ENCODE peak calls at places on chromosomes 13 and 19, in nine cellular contexts. Y is transverse colon, W is heart left ventricle, B is Peyer's patch, M is uterus, N is right lobe of liver, L is ovary, T is esophagus squamous epithelium, S is IMR-90. G is an unnamed sample. For H3K4me1, the result is how much of the 10 kb centered on the place peaks cover.

GRCh38 chr19:17086129-17086528 is 10.6 kb downstream of the MYO9B start:
- DNase-seq in M (no peak), Y (no peak), S (no peak), B (no peak), N (no peak), L (no peak), T (no peak), W (no peak), G (peak)

GRCh38 chr19:42275103-42275502 is 6.1 kb downstream of the CIC start:
- DNase-seq in W (no peak), M (no peak), N (no peak), Y (no peak), L (no peak), B (no peak), S (no peak), T (no peak), G (no peak)

GRCh38 chr13:61247149-61247936 is 168.3 kb downstream of the PCDH20 start:
- DNase-seq in B (no peak), T (no peak), S (no peak), Y (no peak), M (no peak), L (no peak), N (peak), W (no peak), G (no peak)

GRCh38 chr19:11265785-11266236 is 3.5 kb upstream of the DOCK6 start:
- DNase-seq in N (peak), S (no peak), T (no peak), M (no peak), B (no peak), W (no peak), Y (peak), L (no peak), G (no peak)

GRCh38 chr19:9995079-9995478 is 15.2 kb downstream of the COL5A3 start:
- DNase-seq in W (no peak), M (no peak), B (no peak), S (no peak), L (no peak), Y (no peak), N (no peak), T (no peak), G (no peak)

GRCh38 chr13:74424455-74424854 is 290.3 kb upstream of the KLF12 start:
- DNase-seq in Y (no peak), L (no peak), N (no peak), M (no peak), B (no peak), S (no peak), W (no peak), T (no peak), G (no peak)

GRCh38 chr13:30457306-30457891 is 8.3 kb downstream of the HMGB1 start:
- DNase-seq in S (no peak), L (no peak), Y (no peak), B (no peak), M (no peak), N (no peak), W (no peak), T (no peak), G (no peak)

GRCh38 chr19:58474997-58475713 is 997 bp upstream of the ZNF446 start:
- DNase-seq in T (no peak), Y (no peak), W (no peak), N (peak), S (no peak), B (no peak), L (no peak), M (no peak), G (no peak)

GRCh38 chr13:75762066-75762937 is 126.2 kb downstream of the LMO7 start:
- DNase-seq in T (no peak), S (peak), Y (no peak), B (peak), L (no peak), N (no peak), W (no peak), M (no peak), G (no peak)

GRCh38 chr19:37691881-37692504 is 27.6 kb downstream of the ZNF607 start:
- DNase-seq in M (peak), B (peak), L (peak), S (peak), Y (peak), W (peak), T (peak), N (peak), G (peak)

GRCh38 chr13:66835040-66835628 is 395.0 kb downstream of the PCDH9 start:
- DNase-seq in Y (peak), W (peak), S (peak), M (peak), N (peak), B (no peak), L (peak), T (no peak), G (peak)

GRCh38 chr19:51324082-51324481 is 12.6 kb downstream of the IGLON5 start:
- DNase-seq in S (no peak), W (no peak), N (no peak), Y (no peak), L (no peak), M (no peak), B (no peak), T (no peak), G (no peak)

GRCh38 chr13:49112782-49113525 is 107.2 kb upstream of the MLNR start:
- DNase-seq in L (no peak), W (no peak), Y (no peak), T (no peak), B (no peak), M (no peak), S (peak), N (no peak), G (no peak)

GRCh38 chr13:49108204-49108603 is 111.9 kb upstream of the MLNR start:
- DNase-seq in Y (no peak), M (no peak), B (no peak), L (no peak), S (no peak), T (no peak), W (no peak), N (no peak), G (no peak)

GRCh38 chr13:49113526-49114286 is 106.4 kb upstream of the MLNR start:
- DNase-seq in W (no peak), T (no peak), Y (no peak), M (no peak), S (peak), L (no peak), N (no peak), B (no peak), G (no peak)

GRCh38 chr13:49110122-49110831 is 109.9 kb upstream of the MLNR start:
- DNase-seq in B (peak), W (peak), N (peak), T (peak), Y (peak), S (peak), L (peak), M (peak), G (peak)
- TF ChIP-seq POLR2A in B (peak), W (no peak), N (peak), T (peak), Y (peak), S (no peak), L (no peak), M (no peak), G (no peak)

GRCh38 chr13:80558074-80558473 is 217.1 kb upstream of the SPRY2 start:
- DNase-seq in W (no peak), S (no peak), L (no peak), M (no peak), B (no peak), Y (no peak), T (no peak), N (no peak), G (no peak)

GRCh38 chr13:80563451-80563850 is 222.5 kb upstream of the SPRY2 start:
- DNase-seq in S (no peak), W (no peak), N (no peak), M (no peak), T (no peak), B (no peak), L (no peak), Y (no peak), G (no peak)

GRCh38 chr13:80562423-80562822 is 221.5 kb upstream of the SPRY2 start:
- DNase-seq in T (no peak), B (no peak), N (no peak), Y (no peak), L (no peak), W (no peak), S (no peak), M (no peak), G (no peak)
- H3K4me1 ChIP-seq in T (under half), B (under half), N (under half), Y (under half), L (under half), W (under half), S (under half), M (under half), G (under half)

GRCh38 chr19:14023404-14024235 is 4.3 kb upstream of the RLN3 start:
- DNase-seq in M (no peak), N (peak), Y (peak), B (no peak), T (no peak), L (no peak), W (peak), S (peak), G (peak)
- TF ChIP-seq CTCF in M (peak), N (peak), Y (peak), B (peak), T (peak), L (no peak), W (peak), S (peak), G (peak)

GRCh38 chr13:45466359-45466758 is 1.6 kb downstream of the COG3 start:
- DNase-seq in N (no peak), M (no peak), S (no peak), Y (no peak), L (no peak), W (no peak), T (no peak), B (no peak), G (no peak)

GRCh38 chr13:45468676-45469075 is 3.9 kb downstream of the COG3 start:
- DNase-seq in S (no peak), N (no peak), Y (peak), W (no peak), M (no peak), L (no peak), T (no peak), B (no peak), G (no peak)

GRCh38 chr13:45464141-45464686 is 525 bp upstream of the COG3 start:
- DNase-seq in T (no peak), B (no peak), N (no peak), M (no peak), Y (peak), W (no peak), L (peak), S (no peak), G (peak)

DNA sequence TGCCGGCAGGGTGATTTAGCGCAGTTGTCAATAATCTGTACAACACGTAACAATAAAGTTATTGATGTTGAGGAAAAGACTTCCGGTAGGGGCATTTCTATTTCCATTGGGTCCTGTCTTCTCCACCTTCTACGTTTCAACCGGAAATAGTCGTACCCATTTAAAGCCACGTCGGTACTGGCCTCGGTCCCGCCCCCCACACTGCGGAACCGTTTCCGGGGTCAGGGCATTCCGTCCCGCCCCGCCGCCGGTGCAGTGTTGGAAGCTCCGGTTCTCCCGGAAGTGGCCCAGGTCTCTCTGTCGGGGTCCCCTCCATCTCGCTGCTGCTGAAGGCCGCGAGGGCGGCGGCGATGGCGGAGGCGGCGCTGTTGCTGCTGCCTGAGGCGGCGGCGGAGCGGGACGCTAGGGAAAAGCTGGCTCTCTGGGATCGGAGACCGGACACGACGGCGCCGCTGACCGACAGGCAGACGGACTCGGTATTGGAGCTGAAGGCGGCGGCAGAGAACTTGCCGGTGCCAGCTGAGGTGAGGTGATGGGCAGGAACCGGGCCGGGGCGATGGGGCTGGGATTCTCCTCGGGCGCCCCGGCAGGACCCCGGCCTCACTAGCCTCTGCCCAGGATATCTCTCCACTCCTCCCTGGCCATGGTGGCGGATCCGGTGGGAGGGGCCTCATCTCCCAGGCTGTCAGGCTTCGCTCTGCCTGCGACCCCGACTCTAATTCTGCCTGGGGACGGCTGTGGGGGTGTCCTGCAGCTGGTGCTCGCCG is at the start of gene COG3:
- DNase-seq in W (peak), Y (peak), S (peak), T (peak), L (peak), N (peak), M (peak), B (peak), G (peak)
- TF ChIP-seq POLR2A in W (no peak), Y (peak), S (peak), T (peak), L (peak), N (peak), M (peak), B (peak), G (no peak)

G was measured in testis.